ENCODE peak calls at places on chromosomes 5 and 9, in four cellular contexts. Q is T-helper 9 cell, C is tibial artery, I is anterior cingulate cortex. S is an unnamed sample.

GRCh38 chr9:127223810-127224177 is 40.8 kb upstream of the GARNL3 start:
- DNase-seq in C (peak), Q (no peak), I (no peak), S (no peak)

GRCh38 chr9:90003046-90003355 is 398.2 kb downstream of the GADD45G start:
- DNase-seq in C (peak), Q (no peak), I (no peak), S (no peak)

GRCh38 chr5:163565931-163566608 is 60.7 kb downstream of the MAT2B start:
- DNase-seq in I (no peak), Q (peak), C (no peak), S (no peak)

GRCh38 chr5:63293317-63293716 is 668.9 kb downstream of the HTR1A start:
- DNase-seq in Q (no peak), I (no peak), C (no peak), S (no peak)

GRCh38 chr9:126516936-126517750 is 96.6 kb upstream of the LMX1B start:
- DNase-seq in C (peak), I (no peak), Q (peak), S (no peak)

GRCh38 chr5:81800797-81801196 is 49.9 kb upstream of the SSBP2 start:
- DNase-seq in Q (no peak), I (no peak), C (no peak), S (no peak)

GRCh38 chr9:70085241-70085640 is 41.6 kb downstream of the MAMDC2 start:
- DNase-seq in I (no peak), C (no peak), Q (no peak), S (no peak)

GRCh38 chr9:84677080-84677479 is 7.6 kb downstream of the NTRK2 start:
- DNase-seq in C (no peak), Q (no peak), I (no peak), S (no peak)

GRCh38 chr5:9198399-9198798 is 347.5 kb downstream of the SEMA5A start:
- DNase-seq in I (no peak), Q (no peak), C (no peak), S (no peak)

GRCh38 chr9:108168451-108168850 is 678.9 kb upstream of the KLF4 start:
- DNase-seq in C (no peak), I (no peak), Q (no peak), S (no peak)

GRCh38 chr5:153537225-153537624 is 46.8 kb downstream of the GRIA1 start:
- DNase-seq in C (no peak), Q (no peak), I (no peak), S (no peak)

GRCh38 chr5:89556215-89557009 is 673.4 kb upstream of the MEF2C start:
- DNase-seq in C (no peak), I (no peak), Q (no peak), S (no peak)

GRCh38 chr5:36311967-36312366 is 10.3 kb upstream of the RANBP3L start:
- DNase-seq in I (no peak), C (no peak), Q (no peak), S (no peak)

GRCh38 chr5:95029569-95030366 is 255.1 kb downstream of the MCTP1 start:
- DNase-seq in C (no peak), Q (no peak), I (no peak), S (no peak)

GRCh38 chr9:124752967-124753366 is 18.1 kb downstream of the NR6A1 start:
- DNase-seq in Q (no peak), C (no peak), I (no peak), S (no peak)

GRCh38 chr9:136105398-136106135 is 10.5 kb upstream of the NACC2 start:
- DNase-seq in I (no peak), C (peak), Q (no peak), S (no peak)

GRCh38 chr9:93096131-93096802 is at the start of gene CARD19:
- DNase-seq in I (no peak), Q (peak), C (peak), S (no peak)

GRCh38 chr5:57887851-57888621 is 405.4 kb upstream of the ACTBL2 start:
- DNase-seq in Q (no peak), I (no peak), C (no peak), S (no peak)

GRCh38 chr5:124692324-124692723 is 54.1 kb downstream of the ZNF608 start:
- DNase-seq in C (no peak), I (no peak), Q (no peak), S (no peak)

GRCh38 chr5:164581889-164582288 is 1076.5 kb downstream of the MAT2B start:
- DNase-seq in C (no peak), I (no peak), Q (no peak), S (no peak)

GRCh38 chr9:93582115-93582514 is 5.7 kb downstream of the PHF2 start:
- DNase-seq in I (no peak), Q (no peak), C (peak), S (no peak)

GRCh38 chr5:171906703-171907590 is 99.5 kb downstream of the FBXW11 start:
- DNase-seq in Q (no peak), I (no peak), C (no peak), S (no peak)

GRCh38 chr9:93315118-93315517 is 131.2 kb downstream of the WNK2 start:
- DNase-seq in I (no peak), C (peak), Q (no peak), S (no peak)

GRCh38 chr5:61299254-61299653 is 32.8 kb upstream of the ZSWIM6 start:
- DNase-seq in C (no peak), Q (no peak), I (no peak), S (no peak)

GRCh38 chr5:1052076-1052475 is 43.5 kb downstream of the NKD2 start:
- DNase-seq in C (no peak), Q (no peak), I (no peak), S (no peak)

GRCh38 chr5:175693746-175694145 is 35.9 kb downstream of the HRH2 start:
- DNase-seq in C (peak), I (no peak), Q (no peak), S (no peak)